ENCODE peak calls at places on chromosomes 2 and 18, in four cellular contexts. F is AG04449, Z is WERI-Rb-1, N is B cell. I is an unnamed sample.

GRCh38 chr2:73918856-73919255 is 7.8 kb upstream of the DGUOK start:
- DNase-seq in Z (no peak), N (no peak), F (no peak), I (no peak)

GRCh38 chr2:105442721-105443120 is 43.9 kb upstream of the FHL2 start:
- DNase-seq in F (no peak), Z (no peak), N (no peak), I (no peak)

GRCh38 chr18:31555971-31556747 is 35.5 kb upstream of the TTR start:
- DNase-seq in N (peak; percentile 57), Z (peak; percentile 20), F (peak; percentile 14), I (peak; percentile 52)

GRCh38 chr2:127707890-127708648 is 6.8 kb downstream of the SFT2D3 start:
- DNase-seq in F (no peak), N (no peak), Z (no peak), I (no peak)

GRCh38 chr18:48455555-48456478 is 46.6 kb upstream of the ZBTB7C start:
- DNase-seq in N (no peak), Z (no peak), F (peak; percentile 85), I (no peak)

GRCh38 chr2:19540739-19541503 is 182.5 kb upstream of the OSR1 start:
- DNase-seq in N (no peak), F (peak; percentile 74), Z (no peak), I (no peak)

GRCh38 chr18:38427234-38427633 is 861.6 kb upstream of the CELF4 start:
- DNase-seq in N (no peak), Z (peak; percentile 67), F (no peak), I (no peak)

GRCh38 chr2:85439111-85439477 is 20.6 kb downstream of the SH2D6 start:
- DNase-seq in Z (no peak), F (no peak), N (no peak), I (no peak)

GRCh38 chr2:164661349-164661748 is 40.1 kb upstream of the GRB14 start:
- DNase-seq in Z (no peak), N (no peak), F (no peak), I (no peak)

GRCh38 chr2:138180691-138181386 is 216.6 kb downstream of the HNMT start:
- DNase-seq in N (no peak), Z (no peak), F (no peak), I (no peak)
- TF ChIP-seq CTCF in N (no peak), Z (no peak), F (no peak), I (no peak)

GRCh38 chr2:222916229-222917197 is 55.7 kb downstream of the ACSL3 start:
- DNase-seq in F (no peak), N (no peak), Z (no peak), I (no peak)
- TF ChIP-seq CTCF in F (no peak), N (no peak), Z (no peak), I (peak; percentile 6)

GRCh38 chr2:173749315-173749714 is 215.9 kb downstream of the SP3 start:
- DNase-seq in F (no peak), Z (no peak), N (no peak), I (no peak)
- TF ChIP-seq CTCF in F (peak; percentile 30), Z (peak; percentile 36), N (no peak), I (peak; percentile 38)

DNA sequence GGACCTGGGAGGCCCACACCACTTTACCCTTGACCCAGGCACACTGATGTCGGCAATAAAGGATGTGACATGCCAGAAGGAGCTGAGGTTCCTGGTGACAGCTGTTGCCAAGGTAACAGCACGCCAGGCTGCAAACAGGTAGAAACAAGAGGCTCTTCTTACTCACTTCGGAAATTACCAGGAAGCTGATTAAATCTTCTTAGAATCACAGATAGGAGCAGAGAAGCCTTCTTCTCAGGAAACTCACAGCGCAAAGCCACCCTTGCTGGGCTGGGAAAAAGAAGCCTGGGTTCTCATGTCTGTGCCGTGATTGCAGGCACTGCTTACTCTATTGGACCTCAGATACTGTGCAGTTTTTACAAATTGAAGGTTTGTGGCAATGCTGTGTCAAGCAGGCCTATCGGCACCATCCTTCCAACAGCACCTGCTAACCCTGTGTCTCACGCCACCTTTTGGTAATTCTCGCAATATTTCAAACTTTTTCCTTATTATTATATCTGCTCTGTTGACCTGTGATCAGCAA is 61.0 kb upstream of the TAF1B start:
- DNase-seq in F (no peak), Z (peak; percentile 50), N (no peak), I (no peak)
- TF ChIP-seq CTCF in F (no peak), Z (peak; percentile 29), N (no peak), I (no peak)

GRCh38 chr2:131104487-131105155 is 515 bp upstream of the PLEKHB2 start:
- DNase-seq in N (no peak), Z (peak; percentile 75), F (no peak), I (no peak)

GRCh38 chr2:131105950-131106801 is 1.0 kb downstream of the PLEKHB2 start:
- DNase-seq in F (no peak), Z (no peak), N (peak; percentile 38), I (peak; percentile 5)

DNA sequence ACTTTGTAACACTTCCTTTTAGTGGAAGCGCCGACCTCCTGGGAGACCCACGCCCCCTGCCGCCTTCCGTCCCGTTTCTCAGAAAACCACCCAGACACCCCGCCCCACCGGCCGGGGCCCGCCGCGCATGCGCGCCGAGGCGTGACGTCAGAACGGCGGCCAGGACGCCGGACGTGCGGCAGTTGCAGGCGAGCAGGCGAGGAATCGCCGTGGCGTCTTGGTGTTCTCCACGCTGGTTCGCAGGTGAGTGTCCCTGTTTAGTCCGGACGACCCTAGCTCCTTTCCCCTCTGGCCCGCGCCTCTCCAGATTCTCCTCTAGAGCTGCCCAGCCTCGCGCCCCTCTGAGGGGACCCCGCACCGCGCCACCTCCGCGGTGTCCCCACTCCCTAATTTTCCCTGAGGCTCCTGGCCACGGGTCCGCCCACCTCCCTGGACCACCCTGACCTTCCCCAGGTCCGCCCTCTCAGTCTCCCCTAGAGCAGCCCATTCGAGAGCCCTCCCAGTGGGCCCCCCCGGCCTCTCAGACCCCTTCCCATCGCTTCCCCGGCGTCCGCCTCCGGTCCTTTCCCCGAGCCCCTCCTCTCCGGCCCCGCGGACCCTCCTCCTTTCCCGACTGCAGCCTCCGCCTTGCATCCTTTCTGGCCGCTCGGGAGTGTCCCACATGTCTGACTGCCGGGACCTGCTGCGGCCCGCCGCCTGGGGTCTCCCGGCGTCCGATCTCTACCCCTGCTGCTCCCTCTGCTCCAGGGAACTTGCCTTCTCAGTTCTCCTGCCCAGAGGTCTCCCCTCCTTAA is at the start of gene PLEKHB2:
- DNase-seq in Z (peak; percentile 91), F (no peak), N (peak; percentile 98), I (peak; percentile 96)
- TF ChIP-seq CTCF in Z (peak; percentile 18), F (peak; percentile 33), N (no peak), I (no peak)